ENCODE peak calls at places on chromosomes 7 and 10, in ten cellular contexts. One of them, this sample, is unnamed.

GRCh38 chr7:35804571-35804970 is 3.7 kb downstream of the SEPTIN7 start:
- DNase-seq in pancreas: no peak
- DNase-seq in gastrocnemius medialis: no peak
- DNase-seq in endodermal cell: no peak
- DNase-seq in ascending aorta: no peak
- DNase-seq in neuronal stem cell: no peak
- DNase-seq in heart right ventricle: no peak
- DNase-seq in neural progenitor cell: no peak
- DNase-seq in HepG2: no peak
- DNase-seq in mammary epithelial cell: no peak
- DNase-seq in this sample: no peak

GRCh38 chr7:2730846-2731770 is 43.1 kb downstream of the AMZ1 start:
- DNase-seq in gastrocnemius medialis: no peak
- DNase-seq in neural progenitor cell: no peak
- DNase-seq in ascending aorta: peak; percentile 55
- DNase-seq in endodermal cell: peak; percentile 30
- DNase-seq in heart right ventricle: no peak
- DNase-seq in pancreas: peak; percentile 12
- DNase-seq in neuronal stem cell: no peak
- DNase-seq in mammary epithelial cell: no peak
- DNase-seq in HepG2: no peak
- DNase-seq in this sample: peak; percentile 56

GRCh38 chr7:105399043-105399725 is 10.5 kb upstream of the SRPK2 start:
- DNase-seq in endodermal cell: no peak
- DNase-seq in neural progenitor cell: no peak
- DNase-seq in mammary epithelial cell: no peak
- DNase-seq in ascending aorta: no peak
- DNase-seq in HepG2: peak; percentile 16
- DNase-seq in heart right ventricle: no peak
- DNase-seq in gastrocnemius medialis: no peak
- DNase-seq in neuronal stem cell: no peak
- DNase-seq in pancreas: no peak
- DNase-seq in this sample: no peak

GRCh38 chr7:108093341-108093740 is 36.8 kb downstream of the LAMB4 start:
- DNase-seq in neural progenitor cell: no peak
- DNase-seq in pancreas: no peak
- DNase-seq in ascending aorta: no peak
- DNase-seq in heart right ventricle: no peak
- DNase-seq in HepG2: no peak
- DNase-seq in mammary epithelial cell: no peak
- DNase-seq in gastrocnemius medialis: no peak
- DNase-seq in neuronal stem cell: no peak
- DNase-seq in endodermal cell: no peak
- DNase-seq in this sample: no peak

GRCh38 chr7:99975782-99976521 is at the start of gene AZGP1:
- DNase-seq in gastrocnemius medialis: no peak
- DNase-seq in neural progenitor cell: no peak
- DNase-seq in mammary epithelial cell: peak; percentile 16
- DNase-seq in neuronal stem cell: no peak
- DNase-seq in HepG2: peak; percentile 95
- DNase-seq in pancreas: peak; percentile 71
- DNase-seq in heart right ventricle: peak; percentile 58
- DNase-seq in endodermal cell: no peak
- DNase-seq in ascending aorta: no peak
- DNase-seq in this sample: no peak

GRCh38 chr10:110434477-110435096 is 63.1 kb upstream of the DUSP5 start:
- DNase-seq in mammary epithelial cell: no peak
- DNase-seq in neuronal stem cell: no peak
- DNase-seq in heart right ventricle: no peak
- DNase-seq in gastrocnemius medialis: no peak
- DNase-seq in ascending aorta: peak; percentile 31
- DNase-seq in HepG2: no peak
- DNase-seq in neural progenitor cell: no peak
- DNase-seq in pancreas: no peak
- DNase-seq in endodermal cell: peak; percentile 35
- DNase-seq in this sample: no peak

GRCh38 chr7:28536259-28536658 is 123.9 kb downstream of the CREB5 start:
- DNase-seq in neuronal stem cell: peak; percentile 17
- DNase-seq in neural progenitor cell: peak; percentile 65
- DNase-seq in gastrocnemius medialis: no peak
- DNase-seq in mammary epithelial cell: peak; percentile 55
- DNase-seq in heart right ventricle: no peak
- DNase-seq in HepG2: no peak
- DNase-seq in pancreas: no peak
- DNase-seq in ascending aorta: no peak
- DNase-seq in endodermal cell: peak; percentile 87
- DNase-seq in this sample: no peak

GRCh38 chr10:80540644-80541143 is 3.0 kb downstream of the SH2D4B start:
- DNase-seq in ascending aorta: no peak
- DNase-seq in heart right ventricle: no peak
- DNase-seq in neural progenitor cell: no peak
- DNase-seq in endodermal cell: no peak
- DNase-seq in mammary epithelial cell: no peak
- DNase-seq in pancreas: no peak
- DNase-seq in neuronal stem cell: no peak
- DNase-seq in gastrocnemius medialis: no peak
- DNase-seq in HepG2: no peak
- DNase-seq in this sample: peak; percentile 52

GRCh38 chr10:16117305-16117695 is 257.0 kb upstream of the MINDY3 start:
- DNase-seq in gastrocnemius medialis: no peak
- DNase-seq in pancreas: no peak
- DNase-seq in HepG2: no peak
- DNase-seq in heart right ventricle: no peak
- DNase-seq in endodermal cell: no peak
- DNase-seq in neural progenitor cell: no peak
- DNase-seq in mammary epithelial cell: no peak
- DNase-seq in neuronal stem cell: no peak
- DNase-seq in ascending aorta: no peak
- DNase-seq in this sample: no peak

GRCh38 chr7:129017264-129017663 is 37.6 kb downstream of the TNPO3 start:
- DNase-seq in mammary epithelial cell: no peak
- DNase-seq in HepG2: no peak
- DNase-seq in heart right ventricle: no peak
- DNase-seq in neuronal stem cell: no peak
- DNase-seq in ascending aorta: no peak
- DNase-seq in endodermal cell: no peak
- DNase-seq in pancreas: no peak
- DNase-seq in gastrocnemius medialis: no peak
- DNase-seq in neural progenitor cell: no peak
- DNase-seq in this sample: no peak

GRCh38 chr7:13032524-13032923 is 345.1 kb downstream of the ARL4A start:
- DNase-seq in ascending aorta: no peak
- DNase-seq in gastrocnemius medialis: no peak
- DNase-seq in neuronal stem cell: no peak
- DNase-seq in endodermal cell: peak; percentile 80
- DNase-seq in pancreas: no peak
- DNase-seq in neural progenitor cell: peak; percentile 50
- DNase-seq in heart right ventricle: no peak
- DNase-seq in HepG2: no peak
- DNase-seq in mammary epithelial cell: no peak
- DNase-seq in this sample: no peak

GRCh38 chr10:35324196-35324595 is 12.1 kb upstream of the CCNY start:
- DNase-seq in endodermal cell: no peak
- DNase-seq in neuronal stem cell: no peak
- DNase-seq in neural progenitor cell: no peak
- DNase-seq in gastrocnemius medialis: no peak
- DNase-seq in HepG2: no peak
- DNase-seq in ascending aorta: no peak
- DNase-seq in heart right ventricle: no peak
- DNase-seq in pancreas: no peak
- DNase-seq in mammary epithelial cell: no peak
- DNase-seq in this sample: no peak

DNA sequence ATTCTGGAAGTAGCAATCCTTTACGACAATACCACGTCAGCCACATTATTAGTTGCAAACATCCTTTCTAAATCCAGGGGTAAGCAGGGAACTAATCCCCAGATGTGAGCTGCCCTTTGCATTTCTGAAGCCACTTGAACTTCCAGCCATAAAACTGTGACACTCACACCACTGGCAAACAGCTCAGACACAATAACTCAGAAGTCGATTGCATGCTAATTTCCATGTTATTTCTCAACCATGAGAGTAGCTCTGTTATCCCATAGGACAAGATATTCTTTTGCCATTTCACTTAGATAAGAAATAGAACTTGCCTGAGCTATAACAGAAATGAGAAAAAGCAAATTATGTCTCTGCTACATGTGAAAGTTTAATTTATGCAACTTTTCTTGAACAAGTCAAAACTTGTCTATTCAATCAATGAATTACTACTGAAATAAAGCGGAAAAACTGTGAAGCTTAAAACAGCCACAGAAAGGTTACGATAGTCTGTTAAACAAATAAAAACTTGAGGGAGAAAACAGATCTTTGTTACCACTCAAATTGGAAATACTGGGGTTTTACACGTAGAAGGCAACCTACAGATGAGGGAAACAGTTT is 212.0 kb downstream of the FAM107B start:
- DNase-seq in neuronal stem cell: no peak
- DNase-seq in HepG2: no peak
- DNase-seq in endodermal cell: no peak
- DNase-seq in mammary epithelial cell: no peak
- DNase-seq in gastrocnemius medialis: no peak
- DNase-seq in pancreas: no peak
- DNase-seq in neural progenitor cell: no peak
- DNase-seq in ascending aorta: no peak
- DNase-seq in heart right ventricle: no peak
- DNase-seq in this sample: no peak
- H3K4me1 ChIP-seq in neuronal stem cell: peaks cover 3% of the 10 kb centered on the region
- H3K4me1 ChIP-seq in HepG2: peaks cover 26% of the 10 kb centered on the region
- H3K4me1 ChIP-seq in endodermal cell: peaks cover 14% of the 10 kb centered on the region
- H3K4me1 ChIP-seq in mammary epithelial cell: no peaks in the 10 kb centered on the region
- H3K4me1 ChIP-seq in gastrocnemius medialis: no peaks in the 10 kb centered on the region
- H3K4me1 ChIP-seq in pancreas: peaks cover 24% of the 10 kb centered on the region
- H3K4me1 ChIP-seq in neural progenitor cell: no peaks in the 10 kb centered on the region
- H3K4me1 ChIP-seq in ascending aorta: no peaks in the 10 kb centered on the region
- H3K4me1 ChIP-seq in heart right ventricle: peaks cover 4% of the 10 kb centered on the region
- H3K4me1 ChIP-seq in this sample: no peaks in the 10 kb centered on the region

GRCh38 chr7:138974103-138974502 is 7.1 kb downstream of the KIAA1549 start:
- DNase-seq in gastrocnemius medialis: no peak
- DNase-seq in mammary epithelial cell: no peak
- DNase-seq in neuronal stem cell: no peak
- DNase-seq in heart right ventricle: no peak
- DNase-seq in pancreas: no peak
- DNase-seq in endodermal cell: peak; percentile 55
- DNase-seq in HepG2: no peak
- DNase-seq in neural progenitor cell: no peak
- DNase-seq in ascending aorta: no peak
- DNase-seq in this sample: no peak
- H3K36me3 ChIP-seq in gastrocnemius medialis: no peaks in the 10 kb centered on the region
- H3K36me3 ChIP-seq in mammary epithelial cell: no peaks in the 10 kb centered on the region
- H3K36me3 ChIP-seq in neuronal stem cell: peaks cover 1% of the 10 kb centered on the region
- H3K36me3 ChIP-seq in heart right ventricle: no peaks in the 10 kb centered on the region
- H3K36me3 ChIP-seq in pancreas: no peaks in the 10 kb centered on the region
- H3K36me3 ChIP-seq in endodermal cell: no peaks in the 10 kb centered on the region
- H3K36me3 ChIP-seq in HepG2: no peaks in the 10 kb centered on the region
- H3K36me3 ChIP-seq in neural progenitor cell: no peaks in the 10 kb centered on the region
- H3K36me3 ChIP-seq in ascending aorta: no peaks in the 10 kb centered on the region
- H3K36me3 ChIP-seq in this sample: no peaks in the 10 kb centered on the region

DNA sequence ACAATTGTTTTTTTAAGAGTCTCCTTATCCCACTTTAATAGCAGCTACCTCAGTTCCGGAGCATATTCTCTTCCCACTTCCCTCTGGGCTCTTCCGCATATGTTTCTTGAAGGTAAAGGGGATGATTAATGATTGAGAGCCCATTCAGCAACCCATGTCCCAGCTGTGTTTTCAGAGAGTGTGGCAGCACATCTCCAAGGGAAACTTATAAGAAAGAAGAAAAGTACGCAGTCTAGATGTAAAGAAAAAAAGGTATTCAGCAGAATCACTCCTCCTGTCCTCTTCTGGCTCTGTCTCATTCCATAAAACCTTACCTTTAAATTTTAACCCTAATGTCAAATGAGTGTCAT is 9.7 kb upstream of the ANKRD7 start:
- DNase-seq in neural progenitor cell: no peak
- DNase-seq in endodermal cell: no peak
- DNase-seq in gastrocnemius medialis: no peak
- DNase-seq in neuronal stem cell: no peak
- DNase-seq in pancreas: no peak
- DNase-seq in HepG2: no peak
- DNase-seq in heart right ventricle: no peak
- DNase-seq in mammary epithelial cell: no peak
- DNase-seq in ascending aorta: no peak
- DNase-seq in this sample: no peak
- H3K4me3 ChIP-seq in neural progenitor cell: no peak overlapping the region
- H3K4me3 ChIP-seq in endodermal cell: no peak overlapping the region
- H3K4me3 ChIP-seq in gastrocnemius medialis: peak overlapping the region; percentile 66
- H3K4me3 ChIP-seq in neuronal stem cell: no peak overlapping the region
- H3K4me3 ChIP-seq in pancreas: peak overlapping the region; percentile 31
- H3K4me3 ChIP-seq in HepG2: no peak overlapping the region
- H3K4me3 ChIP-seq in heart right ventricle: peak overlapping the region; percentile 60
- H3K4me3 ChIP-seq in mammary epithelial cell: peak overlapping the region; percentile 50
- H3K4me3 ChIP-seq in ascending aorta: peak overlapping the region; percentile 57
- H3K4me3 ChIP-seq in this sample: peak overlapping the region; percentile 58

GRCh38 chr10:128150045-128150493 is 23.8 kb upstream of the MKI67 start:
- DNase-seq in HepG2: no peak
- DNase-seq in ascending aorta: no peak
- DNase-seq in neural progenitor cell: peak; percentile 93
- DNase-seq in endodermal cell: peak; percentile 93
- DNase-seq in heart right ventricle: peak; percentile 59
- DNase-seq in pancreas: peak; percentile 41
- DNase-seq in gastrocnemius medialis: no peak
- DNase-seq in mammary epithelial cell: peak; percentile 65
- DNase-seq in neuronal stem cell: peak; percentile 83
- DNase-seq in this sample: no peak

GRCh38 chr10:128149267-128149666 is 23.0 kb upstream of the MKI67 start:
- DNase-seq in neural progenitor cell: no peak
- DNase-seq in ascending aorta: no peak
- DNase-seq in pancreas: no peak
- DNase-seq in heart right ventricle: no peak
- DNase-seq in mammary epithelial cell: no peak
- DNase-seq in gastrocnemius medialis: no peak
- DNase-seq in neuronal stem cell: no peak
- DNase-seq in endodermal cell: no peak
- DNase-seq in HepG2: no peak
- DNase-seq in this sample: no peak

GRCh38 chr10:128151031-128151430 is 24.8 kb upstream of the MKI67 start:
- DNase-seq in neuronal stem cell: no peak
- DNase-seq in gastrocnemius medialis: no peak
- DNase-seq in heart right ventricle: no peak
- DNase-seq in pancreas: no peak
- DNase-seq in HepG2: no peak
- DNase-seq in neural progenitor cell: peak; percentile 39
- DNase-seq in endodermal cell: no peak
- DNase-seq in ascending aorta: no peak
- DNase-seq in mammary epithelial cell: no peak
- DNase-seq in this sample: no peak

GRCh38 chr10:128152741-128153583 is 26.7 kb upstream of the MKI67 start:
- DNase-seq in ascending aorta: no peak
- DNase-seq in gastrocnemius medialis: no peak
- DNase-seq in pancreas: no peak
- DNase-seq in neural progenitor cell: peak; percentile 33
- DNase-seq in mammary epithelial cell: no peak
- DNase-seq in neuronal stem cell: no peak
- DNase-seq in heart right ventricle: no peak
- DNase-seq in endodermal cell: peak; percentile 70
- DNase-seq in HepG2: no peak
- DNase-seq in this sample: peak; percentile 18

DNA sequence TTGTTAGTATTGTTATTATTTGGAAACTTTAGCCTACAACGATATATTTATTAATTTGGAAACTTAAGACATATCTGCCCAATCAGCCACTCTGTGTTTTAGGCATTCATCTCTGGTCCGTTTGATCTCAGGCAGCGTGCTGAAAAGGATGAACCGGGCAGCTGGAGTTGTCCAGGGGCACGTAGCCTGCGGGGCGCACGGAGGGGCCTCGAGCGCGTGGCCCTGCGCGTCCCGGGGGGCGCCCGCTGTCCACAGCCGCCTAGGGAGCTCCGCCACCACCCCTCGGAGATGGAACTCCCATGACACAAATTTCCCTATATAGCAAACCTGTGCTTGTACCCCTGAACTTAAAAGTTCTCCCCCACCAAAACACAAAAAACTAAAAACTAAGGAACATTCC is 24.3 kb upstream of the MKI67 start:
- DNase-seq in endodermal cell: no peak
- DNase-seq in HepG2: no peak
- DNase-seq in pancreas: no peak
- DNase-seq in gastrocnemius medialis: no peak
- DNase-seq in ascending aorta: no peak
- DNase-seq in heart right ventricle: no peak
- DNase-seq in neuronal stem cell: no peak
- DNase-seq in neural progenitor cell: peak; percentile 11
- DNase-seq in mammary epithelial cell: no peak
- DNase-seq in this sample: no peak
- H3K4me1 ChIP-seq in endodermal cell: no peaks in the 10 kb centered on the region
- H3K4me1 ChIP-seq in HepG2: peaks cover 15% of the 10 kb centered on the region
- H3K4me1 ChIP-seq in pancreas: no peaks in the 10 kb centered on the region
- H3K4me1 ChIP-seq in gastrocnemius medialis: no peaks in the 10 kb centered on the region
- H3K4me1 ChIP-seq in ascending aorta: no peaks in the 10 kb centered on the region
- H3K4me1 ChIP-seq in heart right ventricle: peaks cover 6% of the 10 kb centered on the region
- H3K4me1 ChIP-seq in neuronal stem cell: peaks cover 4% of the 10 kb centered on the region
- H3K4me1 ChIP-seq in neural progenitor cell: peaks cover 6% of the 10 kb centered on the region
- H3K4me1 ChIP-seq in mammary epithelial cell: peaks cover 12% of the 10 kb centered on the region
- H3K4me1 ChIP-seq in this sample: peaks cover 6% of the 10 kb centered on the region

This sample was measured in right atrium auricular region.